ENCODE peak calls at places on chromosomes 6 and 20, in five cellular contexts. One of them, this sample, is unnamed.

GRCh38 chr6:106084106-106084963 is 1.8 kb upstream of the PRDM1 start:
- DNase-seq in astrocyte: peak; percentile 87
- DNase-seq in OCI-LY7: peak; percentile 91
- DNase-seq in right atrium auricular region: no peak
- DNase-seq in ovary: no peak
- DNase-seq in this sample: no peak

GRCh38 chr6:53437557-53438202 is 88.9 kb upstream of the ELOVL5 start:
- DNase-seq in OCI-LY7: peak; percentile 64
- DNase-seq in astrocyte: peak; percentile 88
- DNase-seq in ovary: no peak
- DNase-seq in right atrium auricular region: no peak
- DNase-seq in this sample: no peak

GRCh38 chr6:15909290-15910070 is 219.4 kb upstream of the MYLIP start:
- DNase-seq in right atrium auricular region: no peak
- DNase-seq in OCI-LY7: no peak
- DNase-seq in ovary: no peak
- DNase-seq in astrocyte: no peak
- DNase-seq in this sample: no peak

GRCh38 chr6:128487055-128487454 is 33.3 kb downstream of the PTPRK start:
- DNase-seq in right atrium auricular region: no peak
- DNase-seq in ovary: no peak
- DNase-seq in astrocyte: no peak
- DNase-seq in OCI-LY7: no peak
- DNase-seq in this sample: no peak

GRCh38 chr6:24419526-24419925 is 16.8 kb downstream of the MRS2 start:
- DNase-seq in right atrium auricular region: no peak
- DNase-seq in astrocyte: peak; percentile 51
- DNase-seq in OCI-LY7: no peak
- DNase-seq in ovary: no peak
- DNase-seq in this sample: no peak

GRCh38 chr6:166542580-166542912 is 43.9 kb downstream of the RAMACL start:
- DNase-seq in ovary: no peak
- DNase-seq in astrocyte: peak; percentile 53
- DNase-seq in OCI-LY7: no peak
- DNase-seq in right atrium auricular region: no peak
- DNase-seq in this sample: no peak

GRCh38 chr6:35427851-35428321 is 24.3 kb upstream of the FANCE start:
- DNase-seq in right atrium auricular region: no peak
- DNase-seq in OCI-LY7: no peak
- DNase-seq in ovary: no peak
- DNase-seq in astrocyte: peak; percentile 76
- DNase-seq in this sample: no peak

GRCh38 chr20:51426879-51427624 is 115.5 kb downstream of the NFATC2 start:
- DNase-seq in right atrium auricular region: no peak
- DNase-seq in OCI-LY7: peak; percentile 42
- DNase-seq in ovary: no peak
- DNase-seq in astrocyte: no peak
- DNase-seq in this sample: no peak

GRCh38 chr6:68572525-68572924 is 62.6 kb upstream of the ADGRB3 start:
- DNase-seq in OCI-LY7: peak; percentile 60
- DNase-seq in ovary: no peak
- DNase-seq in astrocyte: no peak
- DNase-seq in right atrium auricular region: no peak
- DNase-seq in this sample: no peak

GRCh38 chr6:167984144-167984719 is 13.2 kb upstream of the KIF25 start:
- DNase-seq in right atrium auricular region: no peak
- DNase-seq in ovary: no peak
- DNase-seq in OCI-LY7: no peak
- DNase-seq in astrocyte: no peak
- DNase-seq in this sample: no peak

GRCh38 chr6:80586242-80586641 is 479.8 kb downstream of the BCKDHB start:
- DNase-seq in ovary: no peak
- DNase-seq in right atrium auricular region: no peak
- DNase-seq in astrocyte: no peak
- DNase-seq in OCI-LY7: no peak
- DNase-seq in this sample: no peak

GRCh38 chr6:64012351-64013060 is 376.9 kb downstream of the PHF3 start:
- DNase-seq in ovary: no peak
- DNase-seq in right atrium auricular region: no peak
- DNase-seq in astrocyte: peak; percentile 1
- DNase-seq in OCI-LY7: no peak
- DNase-seq in this sample: no peak

GRCh38 chr6:79536969-79537747 is at the start of gene LCA5:
- DNase-seq in right atrium auricular region: peak; percentile 95
- DNase-seq in astrocyte: peak; percentile 97
- DNase-seq in OCI-LY7: peak; percentile 96
- DNase-seq in ovary: peak; percentile 92
- DNase-seq in this sample: peak; percentile 90

DNA sequence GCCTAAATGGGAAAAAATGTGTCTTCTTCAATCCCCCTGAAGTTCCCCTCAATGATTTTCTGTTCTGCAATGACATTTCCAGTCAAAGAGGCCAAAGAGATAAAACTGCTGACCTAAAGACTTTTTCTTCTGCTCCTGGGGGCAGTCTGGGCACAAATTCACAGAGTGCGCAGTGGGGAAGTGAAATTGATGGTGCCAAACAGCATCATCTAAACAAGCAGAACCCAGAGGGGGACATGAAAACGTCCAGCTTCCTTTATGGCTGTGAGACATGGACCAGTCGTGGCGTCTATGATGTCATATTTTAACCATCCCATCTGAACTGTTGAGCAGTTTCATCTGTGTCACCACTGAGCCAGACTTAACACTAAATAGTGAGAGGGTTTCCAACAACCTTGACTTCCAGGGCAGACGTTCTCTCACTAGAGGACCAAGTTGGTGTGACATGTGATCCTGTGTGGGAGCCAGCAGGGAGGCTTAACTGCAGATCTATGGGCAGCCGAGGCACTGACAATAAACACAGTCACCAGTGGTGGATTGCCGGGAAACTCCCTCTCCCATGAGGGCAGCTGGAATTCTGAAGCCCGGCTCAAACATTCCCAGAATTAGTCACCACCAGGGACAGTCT is 12.4 kb downstream of the SCML4 start:
- DNase-seq in ovary: no peak
- DNase-seq in astrocyte: peak; percentile 8
- DNase-seq in OCI-LY7: no peak
- DNase-seq in right atrium auricular region: peak; percentile 32
- DNase-seq in this sample: no peak
- H3K4me1 ChIP-seq in ovary: peaks cover 3% of the 10 kb centered on the region
- H3K4me1 ChIP-seq in astrocyte: no peaks in the 10 kb centered on the region
- H3K4me1 ChIP-seq in OCI-LY7: no peaks in the 10 kb centered on the region
- H3K4me1 ChIP-seq in right atrium auricular region: no peaks in the 10 kb centered on the region
- H3K4me1 ChIP-seq in this sample: no peaks in the 10 kb centered on the region

GRCh38 chr6:13190391-13190790 is 137.9 kb downstream of the TBC1D7 start:
- DNase-seq in astrocyte: peak; percentile 9
- DNase-seq in OCI-LY7: no peak
- DNase-seq in right atrium auricular region: no peak
- DNase-seq in ovary: no peak
- DNase-seq in this sample: no peak
- H3K9me3 ChIP-seq in astrocyte: no peaks in the 10 kb centered on the region
- H3K9me3 ChIP-seq in OCI-LY7: no peaks in the 10 kb centered on the region
- H3K9me3 ChIP-seq in right atrium auricular region: no peaks in the 10 kb centered on the region
- H3K9me3 ChIP-seq in ovary: no peaks in the 10 kb centered on the region
- H3K9me3 ChIP-seq in this sample: no peaks in the 10 kb centered on the region

GRCh38 chr6:30149234-30149633 is 11.8 kb downstream of the TRIM10 start:
- DNase-seq in OCI-LY7: peak; percentile 8
- DNase-seq in right atrium auricular region: no peak
- DNase-seq in ovary: no peak
- DNase-seq in astrocyte: no peak
- DNase-seq in this sample: no peak
- H3K4me1 ChIP-seq in OCI-LY7: no peaks in the 10 kb centered on the region
- H3K4me1 ChIP-seq in right atrium auricular region: no peaks in the 10 kb centered on the region
- H3K4me1 ChIP-seq in ovary: no peaks in the 10 kb centered on the region
- H3K4me1 ChIP-seq in astrocyte: peaks cover 2% of the 10 kb centered on the region
- H3K4me1 ChIP-seq in this sample: no peaks in the 10 kb centered on the region

GRCh38 chr6:36755435-36756348 is 58.1 kb downstream of the RAB44 start:
- DNase-seq in right atrium auricular region: no peak
- DNase-seq in astrocyte: peak; percentile 17
- DNase-seq in OCI-LY7: peak; percentile 67
- DNase-seq in ovary: no peak
- DNase-seq in this sample: no peak

GRCh38 chr6:36756761-36757160 is 59.1 kb downstream of the RAB44 start:
- DNase-seq in OCI-LY7: peak; percentile 39
- DNase-seq in astrocyte: no peak
- DNase-seq in right atrium auricular region: no peak
- DNase-seq in ovary: no peak
- DNase-seq in this sample: no peak

GRCh38 chr6:36758516-36759176 is 61.0 kb downstream of the RAB44 start:
- DNase-seq in right atrium auricular region: no peak
- DNase-seq in astrocyte: no peak
- DNase-seq in ovary: no peak
- DNase-seq in OCI-LY7: peak; percentile 62
- DNase-seq in this sample: no peak

GRCh38 chr6:36757943-36758508 is 60.4 kb downstream of the RAB44 start:
- DNase-seq in right atrium auricular region: no peak
- DNase-seq in ovary: no peak
- DNase-seq in astrocyte: no peak
- DNase-seq in OCI-LY7: no peak
- DNase-seq in this sample: no peak

GRCh38 chr6:36757206-36757605 is 59.6 kb downstream of the RAB44 start:
- DNase-seq in right atrium auricular region: no peak
- DNase-seq in ovary: no peak
- DNase-seq in astrocyte: no peak
- DNase-seq in OCI-LY7: peak; percentile 90
- DNase-seq in this sample: no peak
- H3K9me3 ChIP-seq in right atrium auricular region: no peaks in the 10 kb centered on the region
- H3K9me3 ChIP-seq in ovary: no peaks in the 10 kb centered on the region
- H3K9me3 ChIP-seq in astrocyte: no peaks in the 10 kb centered on the region
- H3K9me3 ChIP-seq in OCI-LY7: no peaks in the 10 kb centered on the region
- H3K9me3 ChIP-seq in this sample: no peaks in the 10 kb centered on the region

GRCh38 chr6:111664565-111665039 is 58.9 kb upstream of the TRAF3IP2 start:
- DNase-seq in OCI-LY7: no peak
- DNase-seq in ovary: no peak
- DNase-seq in right atrium auricular region: no peak
- DNase-seq in astrocyte: no peak
- DNase-seq in this sample: no peak
- H3K4me1 ChIP-seq in OCI-LY7: no peaks in the 10 kb centered on the region
- H3K4me1 ChIP-seq in ovary: peaks cover 15% of the 10 kb centered on the region
- H3K4me1 ChIP-seq in right atrium auricular region: peaks cover 62% of the 10 kb centered on the region
- H3K4me1 ChIP-seq in astrocyte: peaks cover 19% of the 10 kb centered on the region
- H3K4me1 ChIP-seq in this sample: peaks cover 51% of the 10 kb centered on the region

GRCh38 chr20:1075564-1075963 is 42.8 kb upstream of the PSMF1 start:
- DNase-seq in right atrium auricular region: no peak
- DNase-seq in ovary: no peak
- DNase-seq in astrocyte: no peak
- DNase-seq in OCI-LY7: no peak
- DNase-seq in this sample: no peak

DNA sequence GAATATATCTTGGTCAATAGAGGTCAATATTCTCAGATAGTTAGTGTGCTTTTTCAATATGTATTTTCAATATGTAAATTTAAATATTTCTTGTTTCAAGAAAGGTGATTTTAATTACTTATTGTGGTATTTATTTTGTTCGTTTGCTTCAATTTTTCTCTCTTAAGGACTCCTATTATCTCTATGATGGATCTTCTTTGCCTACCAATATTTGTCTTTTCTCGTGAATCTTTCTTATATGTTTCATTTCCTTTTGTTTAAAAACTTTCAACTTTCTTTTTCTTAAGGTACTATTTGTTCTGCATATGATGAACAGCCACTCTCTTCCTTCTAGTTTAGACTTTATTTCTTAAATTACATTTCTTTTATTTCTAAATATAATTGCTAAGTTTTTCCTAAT is 46.1 kb upstream of the PSMF1 start:
- DNase-seq in ovary: no peak
- DNase-seq in right atrium auricular region: no peak
- DNase-seq in OCI-LY7: no peak
- DNase-seq in astrocyte: no peak
- DNase-seq in this sample: no peak
- H3K9me3 ChIP-seq in ovary: no peaks in the 10 kb centered on the region
- H3K9me3 ChIP-seq in right atrium auricular region: no peaks in the 10 kb centered on the region
- H3K9me3 ChIP-seq in OCI-LY7: no peaks in the 10 kb centered on the region
- H3K9me3 ChIP-seq in astrocyte: no peaks in the 10 kb centered on the region
- H3K9me3 ChIP-seq in this sample: no peaks in the 10 kb centered on the region

This sample was measured in lower lobe of right lung.